ENCODE peak calls at places on chromosomes 12 and 14, in five cellular contexts. E, T, W, K and B are unnamed samples.

GRCh38 chr12:49706351-49707126 is 666 bp downstream of the FMNL3 start:
- DNase-seq in T (peak; percentile 42), K (peak; percentile 70), E (no peak), W (peak; percentile 80), B (peak; percentile 43)

GRCh38 chr14:38507299-38507698 is 251.4 kb upstream of the CLEC14A start:
- DNase-seq in T (no peak), K (no peak), E (no peak), W (no peak), B (no peak)

GRCh38 chr14:97634786-97635185 is 837.6 kb downstream of the VRK1 start:
- DNase-seq in K (no peak), T (no peak), W (no peak), E (no peak), B (no peak)

GRCh38 chr14:70808023-70808401 is 1.3 kb downstream of the MAP3K9 start:
- DNase-seq in E (no peak), T (no peak), W (no peak), K (no peak), B (peak; percentile 58)

GRCh38 chr12:6383572-6384498 is at the start of gene LTBR:
- DNase-seq in E (peak; percentile 80), T (peak; percentile 98), K (peak; percentile 96), W (peak; percentile 99), B (peak; percentile 100)

GRCh38 chr12:22321620-22322019 is 12.9 kb downstream of the ST8SIA1 start:
- DNase-seq in K (no peak), W (no peak), E (no peak), T (no peak), B (no peak)

GRCh38 chr12:3421599-3421998 is 69.4 kb upstream of the PRMT8 start:
- DNase-seq in W (no peak), T (no peak), K (no peak), E (no peak), B (no peak)

GRCh38 chr12:12379831-12380730 is 23.2 kb downstream of the BORCS5 start:
- DNase-seq in E (no peak), T (no peak), K (no peak), W (no peak), B (no peak)

GRCh38 chr12:19198272-19198671 is 68.7 kb downstream of the PLEKHA5 start:
- DNase-seq in E (no peak), W (no peak), K (no peak), T (no peak), B (no peak)

GRCh38 chr14:80839743-80840142 is 101.8 kb downstream of the CEP128 start:
- DNase-seq in T (no peak), K (no peak), W (no peak), E (no peak), B (no peak)

GRCh38 chr12:54213084-54213483 is 24.3 kb upstream of the SMUG1 start:
- DNase-seq in T (no peak), W (no peak), E (no peak), K (no peak), B (no peak)

GRCh38 chr12:108017658-108018057 is 111.4 kb upstream of the WSCD2 start:
- DNase-seq in K (no peak), W (no peak), E (no peak), T (no peak), B (no peak)

GRCh38 chr12:23236056-23236455 is 611.1 kb downstream of the ETNK1 start:
- DNase-seq in T (no peak), E (no peak), W (no peak), K (no peak), B (no peak)

GRCh38 chr12:51943346-51943745 is 8.2 kb upstream of the ACVR1B start:
- DNase-seq in W (no peak), T (no peak), E (no peak), K (no peak), B (no peak)

GRCh38 chr12:110330544-110330943 is 49.5 kb downstream of the ATP2A2 start:
- DNase-seq in T (no peak), E (no peak), W (no peak), K (no peak), B (no peak)

GRCh38 chr14:21081521-21082184 is 11.5 kb downstream of the ARHGEF40 start:
- DNase-seq in K (no peak), T (no peak), E (no peak), W (no peak), B (no peak)

GRCh38 chr12:7748774-7749296 is 1.7 kb upstream of the CLEC4C start:
- DNase-seq in W (no peak), K (no peak), T (no peak), E (no peak), B (no peak)

GRCh38 chr14:93496856-93497255 is 66.1 kb downstream of the UNC79 start:
- DNase-seq in K (no peak), E (no peak), T (no peak), W (no peak), B (no peak)

GRCh38 chr12:21666722-21667121 is 9.1 kb upstream of the LDHB start:
- DNase-seq in K (no peak), W (no peak), E (no peak), T (no peak), B (no peak)

GRCh38 chr14:92985521-92985920 is 62.6 kb downstream of the CHGA start:
- DNase-seq in K (peak; percentile 33), T (no peak), E (no peak), W (no peak), B (peak; percentile 36)

GRCh38 chr12:38892090-38892786 is 13.2 kb downstream of the CPNE8 start:
- DNase-seq in T (no peak), E (no peak), K (no peak), W (no peak), B (no peak)

GRCh38 chr14:23286904-23287479 is 1.1 kb upstream of the HOMEZ start:
- DNase-seq in E (no peak), W (no peak), T (no peak), K (no peak), B (no peak)

GRCh38 chr12:6070472-6071257 is 53.8 kb downstream of the VWF start:
- DNase-seq in E (no peak), K (no peak), W (no peak), T (no peak), B (no peak)

GRCh38 chr12:15605886-15606590 is 183.2 kb downstream of the EPS8 start:
- DNase-seq in E (no peak), W (no peak), K (no peak), T (no peak), B (no peak)

GRCh38 chr12:52907092-52907810 is 2.4 kb upstream of the KRT8 start:
- DNase-seq in E (no peak), T (peak; percentile 29), K (peak; percentile 53), W (no peak), B (peak; percentile 80)

GRCh38 chr12:107610030-107610859 is 75.4 kb upstream of the PWP1 start:
- DNase-seq in E (no peak), T (no peak), W (no peak), K (no peak), B (no peak)

GRCh38 chr12:49364989-49365388 is 2.3 kb upstream of the SPATS2 start:
- DNase-seq in K (no peak), E (no peak), W (no peak), T (no peak), B (no peak)

GRCh38 chr12:106682594-106683234 is 91.8 kb upstream of the RIC8B start:
- DNase-seq in T (no peak), E (no peak), W (no peak), K (no peak), B (no peak)

GRCh38 chr12:118544569-118544968 is 168.2 kb downstream of the SUDS3 start:
- DNase-seq in K (no peak), E (no peak), T (no peak), W (peak; percentile 9), B (no peak)

GRCh38 chr12:118549506-118550109 is 173.3 kb downstream of the SUDS3 start:
- DNase-seq in W (no peak), T (no peak), K (no peak), E (no peak), B (no peak)

GRCh38 chr12:118553856-118554504 is 177.6 kb downstream of the SUDS3 start:
- DNase-seq in K (no peak), E (no peak), W (no peak), T (no peak), B (no peak)

GRCh38 chr12:118543651-118544050 is 167.3 kb downstream of the SUDS3 start:
- DNase-seq in W (peak; percentile 41), T (no peak), E (no peak), K (no peak), B (no peak)

GRCh38 chr12:118548887-118549286 is 172.5 kb downstream of the SUDS3 start:
- DNase-seq in T (no peak), K (no peak), E (no peak), W (no peak), B (no peak)
- H3K4me1 ChIP-seq in T (no peaks in the 10 kb centered on the region), K (no peaks in the 10 kb centered on the region), E (no peaks in the 10 kb centered on the region), W (no peaks in the 10 kb centered on the region), B (no peaks in the 10 kb centered on the region)

GRCh38 chr12:56720696-56721615 is 4.1 kb downstream of the NACA start:
- DNase-seq in K (peak; percentile 8), T (no peak), W (no peak), E (no peak), B (no peak)
- H3K4me3 ChIP-seq in K (no peak overlapping the region), T (peak overlapping the region; percentile 82), W (peak overlapping the region; percentile 82), E (no peak overlapping the region), B (no peak overlapping the region)

DNA sequence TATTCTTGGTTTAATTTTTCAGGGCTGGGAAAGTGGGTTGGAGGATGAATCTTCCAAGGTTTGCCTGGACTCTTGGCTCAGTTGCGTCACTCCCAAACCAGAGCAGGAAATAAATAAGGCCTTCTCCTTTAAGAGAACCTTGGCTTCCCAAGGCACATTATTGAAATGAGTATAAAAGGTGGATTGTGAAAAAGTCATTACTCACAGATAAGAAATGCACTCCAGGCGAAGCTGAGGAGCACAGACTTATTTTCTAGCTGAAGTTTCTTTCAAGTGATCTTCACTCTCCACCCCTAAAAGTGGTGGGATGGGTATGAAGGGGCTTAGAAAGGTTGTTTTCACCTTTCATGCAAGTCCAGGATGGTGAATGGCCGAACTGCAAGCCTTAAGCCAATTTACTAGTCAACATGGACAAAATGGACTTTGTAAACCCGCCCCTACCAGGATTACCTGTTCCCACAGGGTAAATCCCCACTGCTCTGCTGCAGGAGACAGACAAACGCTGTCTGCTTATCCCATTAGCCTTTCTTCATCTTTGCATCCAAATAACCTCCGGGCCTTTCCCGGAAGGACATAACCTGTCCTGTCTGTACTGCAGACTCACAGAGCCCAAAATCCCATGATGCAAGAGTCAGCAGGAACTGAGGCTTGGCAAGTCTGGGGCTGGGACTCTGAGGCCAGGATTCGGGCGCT is 207.6 kb downstream of the BCL11B start:
- DNase-seq in E (no peak), W (no peak), K (no peak), T (no peak), B (no peak)
- H3K27ac ChIP-seq in E (no peak overlapping the region), W (peak overlapping the region; percentile 74), K (no peak overlapping the region), T (no peak overlapping the region), B (no peak overlapping the region)

GRCh38 chr12:45909041-45909713 is 81.2 kb downstream of the SCAF11 start:
- DNase-seq in K (no peak), W (no peak), E (no peak), T (no peak), B (no peak)

GRCh38 chr12:45912774-45913173 is 77.6 kb downstream of the SCAF11 start:
- DNase-seq in K (no peak), W (no peak), T (no peak), E (no peak), B (no peak)

GRCh38 chr12:45913631-45914030 is 76.7 kb downstream of the SCAF11 start:
- DNase-seq in E (no peak), K (no peak), T (no peak), W (no peak), B (no peak)

DNA sequence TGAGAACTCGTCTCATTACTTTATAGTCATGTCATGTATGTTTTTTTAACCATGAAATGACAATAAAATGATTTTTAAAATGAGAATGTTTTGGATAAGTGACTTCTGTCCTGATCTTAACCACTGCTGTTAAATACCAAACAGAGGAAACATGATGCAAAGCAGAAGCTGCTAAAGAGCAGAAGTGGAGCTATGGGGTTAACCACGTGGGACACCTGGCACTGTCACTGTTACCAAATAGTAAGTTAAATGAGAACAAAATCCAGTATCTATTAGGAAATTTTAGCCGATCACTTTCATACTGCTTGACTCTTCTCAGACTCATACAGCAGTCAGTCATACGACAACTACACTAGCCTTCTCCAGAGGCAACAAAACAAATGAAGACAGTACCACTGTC is 82.4 kb downstream of the SCAF11 start:
- DNase-seq in T (no peak), E (no peak), W (no peak), K (no peak), B (no peak)
- H3K4me1 ChIP-seq in T (peaks cover 9% of the 10 kb centered on the region), E (peaks cover 8% of the 10 kb centered on the region), W (peaks cover 3% of the 10 kb centered on the region), K (peaks cover 2% of the 10 kb centered on the region), B (no peaks in the 10 kb centered on the region)